ENCODE peak calls at places on chromosomes 3 and 15, in eight cellular contexts. M, D, N, P, C, K, J and V are unnamed samples.

GRCh38 chr15:44081223-44082013 is 113.7 kb downstream of the FRMD5 start:
- DNase-seq in M (no peak), D (no peak), N (no peak), P (no peak), C (no peak), K (no peak), J (no peak), V (no peak)

GRCh38 chr3:37058117-37058516 is 64.8 kb downstream of the MLH1 start:
- DNase-seq in M (no peak), D (no peak), N (no peak), P (no peak), C (no peak), K (no peak), J (no peak), V (no peak)

GRCh38 chr3:64488938-64489337 is 198.9 kb downstream of the ADAMTS9 start:
- DNase-seq in M (no peak), D (no peak), N (no peak), P (no peak), C (no peak), K (no peak), J (no peak), V (no peak)

GRCh38 chr15:92807971-92808571 is 92.1 kb upstream of the CHD2 start:
- DNase-seq in M (no peak), D (no peak), N (no peak), P (no peak), C (no peak), K (no peak), J (peak), V (peak)

GRCh38 chr3:87076951-87077350 is 86.0 kb upstream of the VGLL3 start:
- DNase-seq in M (no peak), D (no peak), N (peak), P (no peak), C (peak), K (no peak), J (no peak), V (no peak)

GRCh38 chr15:93070901-93071300 is 18.1 kb downstream of the RGMA start:
- DNase-seq in M (no peak), D (no peak), N (no peak), P (no peak), C (no peak), K (no peak), J (no peak), V (no peak)

GRCh38 chr15:82933576-82933975 is 18.9 kb downstream of the HOMER2 start:
- DNase-seq in M (no peak), D (no peak), N (no peak), P (no peak), C (no peak), K (no peak), J (no peak), V (no peak)

GRCh38 chr3:3309836-3310235 is 130.3 kb upstream of the CRBN start:
- DNase-seq in M (no peak), D (no peak), N (no peak), P (no peak), C (no peak), K (no peak), J (no peak), V (no peak)

GRCh38 chr15:59668571-59668970 is 11.3 kb upstream of the GTF2A2 start:
- DNase-seq in M (no peak), D (no peak), N (no peak), P (no peak), C (no peak), K (no peak), J (no peak), V (no peak)

GRCh38 chr3:55885721-55886120 is 398.6 kb upstream of the WNT5A start:
- DNase-seq in M (no peak), D (no peak), N (peak), P (no peak), C (peak), K (no peak), J (no peak), V (no peak)

GRCh38 chr3:97736928-97737327 is 27.6 kb upstream of the ARL6 start:
- DNase-seq in M (no peak), D (no peak), N (no peak), P (no peak), C (no peak), K (no peak), J (no peak), V (no peak)

GRCh38 chr3:127606086-127606805 is 8.0 kb downstream of the MCM2 start:
- DNase-seq in M (no peak), D (no peak), N (no peak), P (no peak), C (no peak), K (no peak), J (no peak), V (no peak)

GRCh38 chr15:99251436-99251821 is at the start of gene LRRC28:
- DNase-seq in M (no peak), D (no peak), N (no peak), P (no peak), C (no peak), K (no peak), J (no peak), V (no peak)

GRCh38 chr3:10601131-10601856 is 95.9 kb upstream of the ATP2B2 start:
- DNase-seq in M (no peak), D (no peak), N (no peak), P (no peak), C (no peak), K (no peak), J (no peak), V (no peak)

GRCh38 chr3:9810357-9810726 is 280 bp downstream of the TTLL3 start:
- DNase-seq in M (no peak), D (no peak), N (no peak), P (no peak), C (no peak), K (no peak), J (no peak), V (peak)

GRCh38 chr3:149471991-149472390 is 2.5 kb upstream of the TM4SF4 start:
- DNase-seq in M (no peak), D (no peak), N (no peak), P (no peak), C (no peak), K (no peak), J (no peak), V (no peak)

GRCh38 chr3:126646662-126647061 is 8.3 kb downstream of the TXNRD3 start:
- DNase-seq in M (no peak), D (no peak), N (no peak), P (no peak), C (no peak), K (no peak), J (no peak), V (no peak)

GRCh38 chr15:80404719-80405553 is 754 bp downstream of the ARNT2 start:
- DNase-seq in M (no peak), D (no peak), N (peak), P (no peak), C (no peak), K (no peak), J (peak), V (peak)

GRCh38 chr15:58190419-58190818 is 52.2 kb downstream of the AQP9 start:
- DNase-seq in M (no peak), D (no peak), N (no peak), P (no peak), C (no peak), K (no peak), J (no peak), V (no peak)

GRCh38 chr3:75171632-75172230 is 492.4 kb upstream of the FRG2C start:
- DNase-seq in M (no peak), D (no peak), N (no peak), P (no peak), C (no peak), K (no peak), J (no peak), V (no peak)

GRCh38 chr15:61634837-61635236 is 405.7 kb upstream of the RORA start:
- DNase-seq in M (no peak), D (no peak), N (no peak), P (no peak), C (no peak), K (no peak), J (no peak), V (no peak)

GRCh38 chr15:70585707-70586034 is 177.7 kb downstream of the UACA start:
- DNase-seq in M (no peak), D (no peak), N (no peak), P (no peak), C (no peak), K (no peak), J (peak), V (no peak)

GRCh38 chr3:195821403-195822130 is 9.8 kb upstream of the MUC4 start:
- DNase-seq in M (no peak), D (no peak), N (no peak), P (no peak), C (no peak), K (no peak), J (no peak), V (peak)

GRCh38 chr3:149618151-149619123 is 39.4 kb downstream of the WWTR1 start:
- DNase-seq in M (peak), D (no peak), N (no peak), P (no peak), C (no peak), K (no peak), J (no peak), V (peak)

GRCh38 chr15:92813440-92813839 is 86.7 kb upstream of the CHD2 start:
- DNase-seq in M (no peak), D (no peak), N (no peak), P (no peak), C (no peak), K (no peak), J (no peak), V (no peak)

GRCh38 chr3:11307830-11308432 is 35.7 kb downstream of the ATG7 start:
- DNase-seq in M (no peak), D (no peak), N (no peak), P (no peak), C (no peak), K (no peak), J (no peak), V (no peak)

GRCh38 chr15:57784081-57784488 is 77.6 kb downstream of the POLR2M start:
- DNase-seq in M (no peak), D (no peak), N (peak), P (no peak), C (peak), K (no peak), J (no peak), V (no peak)

GRCh38 chr3:37997791-37998370 is 7.3 kb downstream of the VILL start:
- DNase-seq in M (no peak), D (no peak), N (no peak), P (no peak), C (no peak), K (no peak), J (no peak), V (peak)

GRCh38 chr3:14570864-14571263 is 30.7 kb upstream of the GRIP2 start:
- DNase-seq in M (no peak), D (no peak), N (no peak), P (no peak), C (no peak), K (no peak), J (no peak), V (no peak)